ENCODE peak calls at places on chromosomes 4 and X, in seven cellular contexts. One of them, this sample, is unnamed.

GRCh38 chr4:184768296-184768695 is 34.4 kb upstream of the CENPU start:
- DNase-seq in anterior cingulate cortex: no peak
- DNase-seq in HFF-Myc: no peak
- DNase-seq in M059J: no peak
- DNase-seq in hippocampal formation: no peak
- DNase-seq in mesenchymal stem cell: no peak
- DNase-seq in SW480: no peak
- DNase-seq in this sample: no peak

GRCh38 chrX:2552621-2553297 is 52.0 kb upstream of the DHRSX start:
- DNase-seq in anterior cingulate cortex: no peak
- DNase-seq in M059J: peak; percentile 90
- DNase-seq in HFF-Myc: peak; percentile 61
- DNase-seq in SW480: no peak
- DNase-seq in mesenchymal stem cell: no peak
- DNase-seq in hippocampal formation: no peak
- DNase-seq in this sample: peak; percentile 78

GRCh38 chr4:125389713-125390112 is 75.0 kb downstream of the FAT4 start:
- DNase-seq in anterior cingulate cortex: no peak
- DNase-seq in M059J: peak; percentile 86
- DNase-seq in HFF-Myc: peak; percentile 71
- DNase-seq in mesenchymal stem cell: peak; percentile 81
- DNase-seq in hippocampal formation: no peak
- DNase-seq in SW480: no peak
- DNase-seq in this sample: peak; percentile 84

GRCh38 chr4:108360857-108361820 is 192.4 kb upstream of the LEF1 start:
- DNase-seq in HFF-Myc: peak; percentile 57
- DNase-seq in anterior cingulate cortex: no peak
- DNase-seq in hippocampal formation: no peak
- DNase-seq in mesenchymal stem cell: peak; percentile 86
- DNase-seq in SW480: peak; percentile 18
- DNase-seq in M059J: peak; percentile 83
- DNase-seq in this sample: peak; percentile 58

GRCh38 chr4:118351851-118352827 is 664 bp downstream of the PRSS12 start:
- DNase-seq in SW480: peak; percentile 79
- DNase-seq in HFF-Myc: no peak
- DNase-seq in mesenchymal stem cell: peak; percentile 47
- DNase-seq in M059J: peak; percentile 9
- DNase-seq in anterior cingulate cortex: no peak
- DNase-seq in hippocampal formation: no peak
- DNase-seq in this sample: no peak

GRCh38 chrX:1196436-1196835 is 16.0 kb downstream of the CRLF2 start:
- DNase-seq in mesenchymal stem cell: no peak
- DNase-seq in HFF-Myc: no peak
- DNase-seq in hippocampal formation: no peak
- DNase-seq in anterior cingulate cortex: no peak
- DNase-seq in SW480: no peak
- DNase-seq in M059J: no peak
- DNase-seq in this sample: no peak

GRCh38 chr4:89129080-89129640 is 17.8 kb downstream of the TIGD2 start:
- DNase-seq in hippocampal formation: no peak
- DNase-seq in SW480: no peak
- DNase-seq in M059J: peak; percentile 74
- DNase-seq in mesenchymal stem cell: peak; percentile 50
- DNase-seq in anterior cingulate cortex: no peak
- DNase-seq in HFF-Myc: no peak
- DNase-seq in this sample: peak; percentile 64

GRCh38 chr4:8110071-8110986 is 48.3 kb downstream of the ABLIM2 start:
- DNase-seq in SW480: no peak
- DNase-seq in hippocampal formation: no peak
- DNase-seq in mesenchymal stem cell: peak; percentile 12
- DNase-seq in anterior cingulate cortex: no peak
- DNase-seq in HFF-Myc: no peak
- DNase-seq in M059J: peak; percentile 55
- DNase-seq in this sample: no peak

GRCh38 chr4:92381640-92382039 is 77.9 kb downstream of the GRID2 start:
- DNase-seq in M059J: peak; percentile 3
- DNase-seq in SW480: no peak
- DNase-seq in HFF-Myc: no peak
- DNase-seq in anterior cingulate cortex: no peak
- DNase-seq in mesenchymal stem cell: no peak
- DNase-seq in hippocampal formation: no peak
- DNase-seq in this sample: no peak

GRCh38 chrX:132413459-132413858 is 75.4 kb downstream of the MBNL3 start:
- DNase-seq in anterior cingulate cortex: no peak
- DNase-seq in HFF-Myc: no peak
- DNase-seq in mesenchymal stem cell: no peak
- DNase-seq in M059J: no peak
- DNase-seq in hippocampal formation: no peak
- DNase-seq in SW480: no peak
- DNase-seq in this sample: no peak

GRCh38 chrX:77595848-77596247 is 148.7 kb downstream of the FGF16 start:
- DNase-seq in M059J: no peak
- DNase-seq in anterior cingulate cortex: no peak
- DNase-seq in SW480: no peak
- DNase-seq in hippocampal formation: no peak
- DNase-seq in mesenchymal stem cell: no peak
- DNase-seq in HFF-Myc: no peak
- DNase-seq in this sample: peak; percentile 3

GRCh38 chr4:121336706-121337105 is 44.1 kb downstream of the QRFPR start:
- DNase-seq in M059J: no peak
- DNase-seq in hippocampal formation: no peak
- DNase-seq in mesenchymal stem cell: no peak
- DNase-seq in HFF-Myc: no peak
- DNase-seq in SW480: no peak
- DNase-seq in anterior cingulate cortex: no peak
- DNase-seq in this sample: no peak

GRCh38 chr4:156906325-156906724 is 65.3 kb downstream of the PDGFC start:
- DNase-seq in hippocampal formation: no peak
- DNase-seq in SW480: no peak
- DNase-seq in anterior cingulate cortex: no peak
- DNase-seq in M059J: peak; percentile 67
- DNase-seq in mesenchymal stem cell: no peak
- DNase-seq in HFF-Myc: no peak
- DNase-seq in this sample: no peak

GRCh38 chrX:20225488-20225833 is 41.2 kb downstream of the RPS6KA3 start:
- DNase-seq in SW480: no peak
- DNase-seq in hippocampal formation: no peak
- DNase-seq in anterior cingulate cortex: no peak
- DNase-seq in M059J: no peak
- DNase-seq in HFF-Myc: no peak
- DNase-seq in mesenchymal stem cell: no peak
- DNase-seq in this sample: no peak

GRCh38 chr4:26217961-26218676 is 102.7 kb upstream of the RBPJ start:
- DNase-seq in hippocampal formation: peak; percentile 44
- DNase-seq in SW480: no peak
- DNase-seq in M059J: no peak
- DNase-seq in HFF-Myc: no peak
- DNase-seq in anterior cingulate cortex: no peak
- DNase-seq in mesenchymal stem cell: no peak
- DNase-seq in this sample: peak; percentile 57

GRCh38 chr4:145954924-145955339 is 16.3 kb upstream of the ZNF827 start:
- DNase-seq in HFF-Myc: peak; percentile 91
- DNase-seq in anterior cingulate cortex: no peak
- DNase-seq in mesenchymal stem cell: peak; percentile 73
- DNase-seq in SW480: no peak
- DNase-seq in hippocampal formation: no peak
- DNase-seq in M059J: peak; percentile 89
- DNase-seq in this sample: peak; percentile 91

GRCh38 chr4:54277691-54278090 is 48.6 kb downstream of the PDGFRA start:
- DNase-seq in mesenchymal stem cell: peak; percentile 73
- DNase-seq in SW480: no peak
- DNase-seq in HFF-Myc: peak; percentile 39
- DNase-seq in anterior cingulate cortex: no peak
- DNase-seq in hippocampal formation: no peak
- DNase-seq in M059J: peak; percentile 84
- DNase-seq in this sample: peak; percentile 70

GRCh38 chrX:150574824-150575409 is 6.5 kb downstream of the MTM1 start:
- DNase-seq in mesenchymal stem cell: no peak
- DNase-seq in hippocampal formation: no peak
- DNase-seq in HFF-Myc: no peak
- DNase-seq in anterior cingulate cortex: no peak
- DNase-seq in SW480: no peak
- DNase-seq in M059J: no peak
- DNase-seq in this sample: no peak

GRCh38 chr4:8762356-8762755 is 109.3 kb downstream of the HMX1 start:
- DNase-seq in HFF-Myc: no peak
- DNase-seq in SW480: no peak
- DNase-seq in anterior cingulate cortex: no peak
- DNase-seq in M059J: no peak
- DNase-seq in mesenchymal stem cell: no peak
- DNase-seq in hippocampal formation: no peak
- DNase-seq in this sample: no peak

GRCh38 chr4:3193531-3194203 is 55.3 kb upstream of the MSANTD1 start:
- DNase-seq in M059J: peak; percentile 14
- DNase-seq in anterior cingulate cortex: no peak
- DNase-seq in mesenchymal stem cell: peak; percentile 12
- DNase-seq in hippocampal formation: peak; percentile 31
- DNase-seq in SW480: peak; percentile 30
- DNase-seq in HFF-Myc: no peak
- DNase-seq in this sample: no peak

GRCh38 chr4:99324361-99324760 is 3.2 kb upstream of the ADH1B start:
- DNase-seq in HFF-Myc: no peak
- DNase-seq in SW480: no peak
- DNase-seq in anterior cingulate cortex: no peak
- DNase-seq in M059J: no peak
- DNase-seq in mesenchymal stem cell: no peak
- DNase-seq in hippocampal formation: no peak
- DNase-seq in this sample: no peak

GRCh38 chrX:130171446-130172126 is at the start of gene RAB33A:
- DNase-seq in anterior cingulate cortex: peak; percentile 14
- DNase-seq in HFF-Myc: no peak
- DNase-seq in M059J: peak; percentile 27
- DNase-seq in SW480: no peak
- DNase-seq in hippocampal formation: peak; percentile 61
- DNase-seq in mesenchymal stem cell: peak; percentile 36
- DNase-seq in this sample: peak; percentile 24

GRCh38 chr4:185265942-185266341 is 56.5 kb downstream of the SNX25 start:
- DNase-seq in mesenchymal stem cell: peak; percentile 74
- DNase-seq in anterior cingulate cortex: no peak
- DNase-seq in M059J: peak; percentile 68
- DNase-seq in hippocampal formation: no peak
- DNase-seq in SW480: no peak
- DNase-seq in HFF-Myc: peak; percentile 27
- DNase-seq in this sample: peak; percentile 71

GRCh38 chrX:13121020-13121419 is 76.6 kb upstream of the FAM9C start:
- DNase-seq in HFF-Myc: no peak
- DNase-seq in mesenchymal stem cell: no peak
- DNase-seq in anterior cingulate cortex: no peak
- DNase-seq in M059J: no peak
- DNase-seq in hippocampal formation: no peak
- DNase-seq in SW480: no peak
- DNase-seq in this sample: no peak

GRCh38 chr4:54274786-54275503 is 45.9 kb downstream of the PDGFRA start:
- DNase-seq in HFF-Myc: no peak
- DNase-seq in anterior cingulate cortex: no peak
- DNase-seq in SW480: no peak
- DNase-seq in hippocampal formation: no peak
- DNase-seq in mesenchymal stem cell: peak; percentile 57
- DNase-seq in M059J: no peak
- DNase-seq in this sample: no peak

GRCh38 chr4:6032249-6033244 is 14.3 kb upstream of the C4orf50 start:
- DNase-seq in mesenchymal stem cell: no peak
- DNase-seq in M059J: peak; percentile 6
- DNase-seq in hippocampal formation: peak; percentile 46
- DNase-seq in SW480: no peak
- DNase-seq in anterior cingulate cortex: no peak
- DNase-seq in HFF-Myc: no peak
- DNase-seq in this sample: no peak

GRCh38 chrX:109660756-109661155 is 35.8 kb upstream of the KCNE5 start:
- DNase-seq in HFF-Myc: no peak
- DNase-seq in hippocampal formation: no peak
- DNase-seq in SW480: no peak
- DNase-seq in M059J: no peak
- DNase-seq in mesenchymal stem cell: no peak
- DNase-seq in anterior cingulate cortex: no peak
- DNase-seq in this sample: no peak

GRCh38 chr4:44351069-44351468 is 97.5 kb downstream of the KCTD8 start:
- DNase-seq in mesenchymal stem cell: no peak
- DNase-seq in anterior cingulate cortex: no peak
- DNase-seq in hippocampal formation: no peak
- DNase-seq in HFF-Myc: no peak
- DNase-seq in M059J: no peak
- DNase-seq in SW480: no peak
- DNase-seq in this sample: no peak

GRCh38 chr4:142405021-142405991 is 440.8 kb downstream of the INPP4B start:
- DNase-seq in hippocampal formation: peak; percentile 48
- DNase-seq in mesenchymal stem cell: peak; percentile 79
- DNase-seq in M059J: peak; percentile 88
- DNase-seq in HFF-Myc: peak; percentile 74
- DNase-seq in SW480: peak; percentile 66
- DNase-seq in anterior cingulate cortex: no peak
- DNase-seq in this sample: peak; percentile 75

GRCh38 chr4:113872426-113873260 is 106.8 kb downstream of the ARSJ start:
- DNase-seq in M059J: peak; percentile 7
- DNase-seq in mesenchymal stem cell: no peak
- DNase-seq in anterior cingulate cortex: no peak
- DNase-seq in HFF-Myc: no peak
- DNase-seq in hippocampal formation: no peak
- DNase-seq in SW480: no peak
- DNase-seq in this sample: no peak

GRCh38 chrX:155767101-155767878 is 113.9 kb upstream of the VAMP7 start:
- DNase-seq in anterior cingulate cortex: no peak
- DNase-seq in HFF-Myc: peak; percentile 21
- DNase-seq in mesenchymal stem cell: peak; percentile 89
- DNase-seq in M059J: peak; percentile 92
- DNase-seq in SW480: peak; percentile 40
- DNase-seq in hippocampal formation: no peak
- DNase-seq in this sample: peak; percentile 70

GRCh38 chr4:101232074-101232776 is 115.1 kb downstream of the PPP3CA start:
- DNase-seq in mesenchymal stem cell: peak; percentile 59
- DNase-seq in M059J: peak; percentile 68
- DNase-seq in anterior cingulate cortex: no peak
- DNase-seq in HFF-Myc: no peak
- DNase-seq in SW480: no peak
- DNase-seq in hippocampal formation: no peak
- DNase-seq in this sample: peak; percentile 52

GRCh38 chr4:26257850-26258249 is 63.0 kb upstream of the RBPJ start:
- DNase-seq in hippocampal formation: no peak
- DNase-seq in anterior cingulate cortex: no peak
- DNase-seq in SW480: no peak
- DNase-seq in HFF-Myc: no peak
- DNase-seq in M059J: no peak
- DNase-seq in mesenchymal stem cell: no peak
- DNase-seq in this sample: no peak

GRCh38 chrX:33198561-33199279 is 12.6 kb downstream of the DMD start:
- DNase-seq in SW480: no peak
- DNase-seq in anterior cingulate cortex: no peak
- DNase-seq in M059J: no peak
- DNase-seq in hippocampal formation: no peak
- DNase-seq in mesenchymal stem cell: no peak
- DNase-seq in HFF-Myc: no peak
- DNase-seq in this sample: no peak

GRCh38 chr4:95394733-95395306 is 154.0 kb downstream of the UNC5C start:
- DNase-seq in HFF-Myc: no peak
- DNase-seq in mesenchymal stem cell: no peak
- DNase-seq in SW480: no peak
- DNase-seq in hippocampal formation: no peak
- DNase-seq in M059J: no peak
- DNase-seq in anterior cingulate cortex: no peak
- DNase-seq in this sample: no peak

GRCh38 chr4:3385719-3386440 is 55.9 kb upstream of the HGFAC start:
- DNase-seq in SW480: no peak
- DNase-seq in HFF-Myc: no peak
- DNase-seq in anterior cingulate cortex: no peak
- DNase-seq in hippocampal formation: no peak
- DNase-seq in mesenchymal stem cell: no peak
- DNase-seq in M059J: no peak
- DNase-seq in this sample: no peak

GRCh38 chr4:33886356-33886755 is 2358.0 kb downstream of the ARAP2 start:
- DNase-seq in anterior cingulate cortex: no peak
- DNase-seq in mesenchymal stem cell: no peak
- DNase-seq in M059J: peak; percentile 11
- DNase-seq in SW480: no peak
- DNase-seq in HFF-Myc: no peak
- DNase-seq in hippocampal formation: no peak
- DNase-seq in this sample: no peak

GRCh38 chr4:78254893-78255292 is 197.8 kb downstream of the FRAS1 start:
- DNase-seq in mesenchymal stem cell: no peak
- DNase-seq in M059J: no peak
- DNase-seq in SW480: no peak
- DNase-seq in HFF-Myc: no peak
- DNase-seq in anterior cingulate cortex: no peak
- DNase-seq in hippocampal formation: no peak
- DNase-seq in this sample: no peak